ENCODE peak calls at places on chromosome 13, in ten cellular contexts. F is Peyer's patch, O is foreskin fibroblast, I is cardiac fibroblast, V is AG09309, H is lower lobe of right lung, Q is mucosa of descending colon, G is fibroblast of the aortic adventitia, K is AG04450, U is epithelial cell of esophagus. Z is an unnamed sample.
A peak's percentile ranks its signal among the peaks of the same experiment; 100 is the strongest.

GRCh38 chr13:84032116-84032515 is 149.8 kb upstream of the SLITRK1 start:
- DNase-seq in U (peak; percentile 19), O (no peak), V (no peak), F (no peak), K (no peak), I (no peak), H (no peak), G (peak; percentile 1), Q (no peak), Z (peak; percentile 14)

GRCh38 chr13:26442541-26442940 is 114.9 kb upstream of the WASF3 start:
- DNase-seq in I (no peak), H (no peak), O (peak; percentile 5), K (peak; percentile 23), F (no peak), U (peak; percentile 35), G (peak; percentile 67), Q (no peak), V (peak; percentile 24), Z (peak; percentile 6)

GRCh38 chr13:66780814-66781213 is 449.3 kb downstream of the PCDH9 start:
- DNase-seq in K (no peak), Q (no peak), H (no peak), O (peak; percentile 49), U (peak; percentile 87), F (no peak), I (peak; percentile 27), G (peak; percentile 61), V (peak; percentile 14), Z (peak; percentile 2)

GRCh38 chr13:29520671-29521070 is 74.8 kb downstream of the SLC7A1 start:
- DNase-seq in H (no peak), V (peak; percentile 62), G (peak; percentile 92), I (peak; percentile 68), U (no peak), O (peak; percentile 81), F (no peak), K (peak; percentile 18), Q (no peak), Z (peak; percentile 83)

GRCh38 chr13:95254341-95254740 is 46.9 kb downstream of the ABCC4 start:
- DNase-seq in O (peak; percentile 25), V (no peak), G (peak; percentile 37), H (no peak), F (no peak), K (no peak), Q (no peak), I (no peak), U (peak; percentile 53), Z (no peak)

GRCh38 chr13:64959276-64959675 is 2270.9 kb downstream of the PCDH9 start:
- DNase-seq in V (no peak), H (no peak), U (no peak), F (no peak), I (no peak), K (no peak), Q (no peak), O (no peak), G (no peak), Z (no peak)

GRCh38 chr13:29846475-29847256 is 3.8 kb downstream of the UBL3 start:
- DNase-seq in Q (no peak), V (no peak), F (no peak), O (no peak), U (no peak), K (no peak), H (no peak), G (peak; percentile 25), I (no peak), Z (peak; percentile 24)

GRCh38 chr13:66700336-66700735 is 529.8 kb downstream of the PCDH9 start:
- DNase-seq in K (no peak), V (no peak), H (no peak), F (no peak), U (no peak), I (no peak), O (no peak), Q (no peak), G (no peak), Z (peak; percentile 53)

GRCh38 chr13:20721454-20722357 is 18.2 kb downstream of the IL17D start:
- DNase-seq in F (no peak), I (peak; percentile 72), O (peak; percentile 69), V (no peak), Q (peak; percentile 57), U (peak; percentile 65), G (peak; percentile 77), K (peak; percentile 24), H (no peak), Z (peak; percentile 58)

GRCh38 chr13:100254002-100254401 is 165.1 kb downstream of the PCCA start:
- DNase-seq in H (no peak), Q (no peak), F (no peak), I (no peak), U (peak; percentile 17), G (peak; percentile 12), K (no peak), O (no peak), V (no peak), Z (no peak)

GRCh38 chr13:89163081-89163480 is 1491.9 kb downstream of the SLITRK5 start:
- DNase-seq in H (no peak), U (no peak), O (no peak), V (no peak), I (no peak), Q (no peak), K (no peak), G (peak; percentile 71), F (no peak), Z (no peak)

GRCh38 chr13:108621421-108621820 is 8.0 kb upstream of the MYO16 start:
- DNase-seq in O (no peak), V (no peak), K (no peak), U (no peak), G (no peak), H (no peak), I (no peak), Q (no peak), F (no peak), Z (no peak)

GRCh38 chr13:29756506-29756905 is 93.9 kb downstream of the UBL3 start:
- DNase-seq in F (no peak), K (no peak), V (no peak), O (peak; percentile 13), G (peak; percentile 59), H (no peak), I (peak; percentile 61), U (no peak), Q (no peak), Z (peak; percentile 19)

GRCh38 chr13:106118050-106118449 is 417.4 kb downstream of the EFNB2 start:
- DNase-seq in G (no peak), K (no peak), F (no peak), O (no peak), V (no peak), I (no peak), U (peak; percentile 26), Q (no peak), H (no peak), Z (no peak)

GRCh38 chr13:98171806-98172569 is 5.1 kb downstream of the RNF113B start:
- DNase-seq in G (peak; percentile 50), Q (no peak), H (no peak), V (no peak), F (no peak), O (no peak), U (no peak), K (no peak), I (peak; percentile 47), Z (peak; percentile 59)
- H3K4me3 ChIP-seq in G (peak overlapping the region; percentile 9), Q (no peak overlapping the region), H (peak overlapping the region; percentile 14), V (peak overlapping the region; percentile 13), F (no peak overlapping the region), O (no peak overlapping the region), U (no peak overlapping the region), K (no peak overlapping the region), I (no peak overlapping the region), Z (no peak overlapping the region)

DNA sequence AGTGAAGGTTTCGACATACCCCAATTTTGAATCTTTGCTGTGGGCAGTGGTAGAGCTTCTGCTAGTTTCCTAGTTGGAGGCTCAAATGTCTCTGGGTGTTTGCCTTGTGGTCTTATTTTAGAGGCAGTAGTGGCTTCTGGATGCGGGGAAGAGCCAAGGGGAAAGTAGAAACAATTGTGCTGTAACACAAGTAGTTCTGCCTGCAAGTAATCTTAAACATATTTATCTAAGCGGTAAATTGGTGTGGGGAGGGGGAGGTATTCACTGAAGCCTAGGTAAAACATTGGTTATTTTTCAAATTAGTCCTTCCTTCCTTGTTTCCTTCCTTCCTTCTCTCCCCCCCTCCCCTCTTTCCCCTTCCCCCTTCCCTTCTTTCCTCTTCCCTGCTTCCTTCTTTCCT is at the start of gene PCDH20:
- DNase-seq in O (no peak), H (no peak), Q (no peak), F (no peak), U (no peak), G (no peak), I (no peak), V (no peak), K (no peak), Z (no peak)
- H3K4me3 ChIP-seq in O (no peak within 1 kb of the TSS), H (peak within 1 kb of the TSS; percentile 51), Q (no peak within 1 kb of the TSS), F (no peak within 1 kb of the TSS), U (peak within 1 kb of the TSS; percentile 25), G (no peak within 1 kb of the TSS), I (no peak within 1 kb of the TSS), V (no peak within 1 kb of the TSS), K (no peak within 1 kb of the TSS), Z (peak within 1 kb of the TSS; percentile 32)

GRCh38 chr13:57627663-57628062 is 3.9 kb upstream of the PCDH17 start:
- DNase-seq in I (peak; percentile 33), K (no peak), O (no peak), Q (no peak), V (no peak), F (no peak), U (peak; percentile 39), G (peak; percentile 32), H (no peak), Z (peak; percentile 46)

GRCh38 chr13:57630661-57631606 is 610 bp upstream of the PCDH17 start:
- DNase-seq in G (no peak), I (no peak), Q (no peak), F (no peak), K (no peak), V (no peak), U (peak; percentile 68), O (no peak), H (no peak), Z (peak; percentile 67)

GRCh38 chr13:57631607-57632275 is at the start of gene PCDH17:
- DNase-seq in G (peak; percentile 38), V (no peak), I (peak; percentile 35), Q (no peak), F (peak; percentile 39), O (no peak), K (no peak), H (no peak), U (no peak), Z (peak; percentile 60)

GRCh38 chr13:57629391-57629804 is 2.1 kb upstream of the PCDH17 start:
- DNase-seq in K (no peak), I (peak; percentile 3), V (no peak), U (no peak), O (no peak), Q (no peak), F (peak; percentile 30), H (no peak), G (peak; percentile 3), Z (no peak)

GRCh38 chr13:57629821-57630235 is 1.7 kb upstream of the PCDH17 start:
- DNase-seq in F (peak; percentile 58), I (peak; percentile 68), H (peak; percentile 73), O (peak; percentile 73), K (no peak), U (peak; percentile 46), V (no peak), G (peak; percentile 67), Q (peak; percentile 49), Z (peak; percentile 93)
- H3K4me3 ChIP-seq in F (peak overlapping the region; percentile 6), I (peak overlapping the region; percentile 35), H (peak overlapping the region; percentile 62), O (peak overlapping the region; percentile 50), K (peak overlapping the region; percentile 27), U (peak overlapping the region; percentile 11), V (peak overlapping the region; percentile 26), G (peak overlapping the region; percentile 67), Q (no peak overlapping the region), Z (peak overlapping the region; percentile 55)

DNA sequence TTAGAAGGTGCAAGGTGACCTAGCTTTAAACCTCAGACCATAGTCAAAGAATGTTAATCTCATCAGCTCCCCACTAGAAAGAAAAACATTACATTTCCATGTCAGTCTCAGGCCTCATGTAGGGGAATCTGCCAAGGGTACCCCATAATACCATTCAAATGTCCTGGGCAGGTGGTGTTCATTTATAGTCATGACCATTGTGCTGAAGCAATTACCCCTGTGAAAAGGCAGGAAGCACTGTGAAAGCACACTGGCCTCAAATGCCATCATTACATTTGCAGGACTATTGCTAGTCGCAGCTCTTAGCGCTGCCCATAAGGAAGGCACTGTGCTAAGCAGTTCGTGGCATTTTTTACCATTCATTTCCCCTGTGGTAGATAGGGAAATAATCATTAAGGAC is 109.0 kb downstream of the LHFPL6 start:
- DNase-seq in G (no peak), U (no peak), K (no peak), V (no peak), I (no peak), Q (no peak), F (no peak), O (no peak), H (no peak), Z (no peak)
- H3K4me3 ChIP-seq in G (no peak overlapping the region), U (no peak overlapping the region), K (no peak overlapping the region), V (no peak overlapping the region), I (no peak overlapping the region), Q (no peak overlapping the region), F (no peak overlapping the region), O (no peak overlapping the region), H (no peak overlapping the region), Z (no peak overlapping the region)